ENCODE peak calls at places on chromosomes 7 and 10, in six cellular contexts. One of them, this sample, is unnamed.

GRCh38 chr7:28687631-28688030 is 270.5 kb downstream of the TRIL start:
- DNase-seq in adrenal gland: no peak
- DNase-seq in pancreas: no peak
- DNase-seq in heart left ventricle: no peak
- DNase-seq in GM23338: no peak
- DNase-seq in cardiac muscle cell: no peak
- DNase-seq in this sample: no peak

GRCh38 chr7:51017576-51018535 is 235.2 kb upstream of the GRB10 start:
- DNase-seq in adrenal gland: no peak
- DNase-seq in pancreas: no peak
- DNase-seq in heart left ventricle: no peak
- DNase-seq in GM23338: no peak
- DNase-seq in cardiac muscle cell: no peak
- DNase-seq in this sample: no peak

GRCh38 chr10:103545771-103546281 is 52.3 kb downstream of the NEURL1 start:
- DNase-seq in adrenal gland: no peak
- DNase-seq in pancreas: peak; percentile 73
- DNase-seq in heart left ventricle: no peak
- DNase-seq in GM23338: no peak
- DNase-seq in cardiac muscle cell: no peak
- DNase-seq in this sample: no peak

GRCh38 chr10:103845983-103846382 is 9.4 kb downstream of the SH3PXD2A start:
- DNase-seq in adrenal gland: no peak
- DNase-seq in pancreas: no peak
- DNase-seq in heart left ventricle: peak; percentile 61
- DNase-seq in GM23338: no peak
- DNase-seq in cardiac muscle cell: no peak
- DNase-seq in this sample: peak; percentile 41

GRCh38 chr10:97915346-97915745 is 65.7 kb downstream of the GOLGA7B start:
- DNase-seq in adrenal gland: no peak
- DNase-seq in pancreas: no peak
- DNase-seq in heart left ventricle: no peak
- DNase-seq in GM23338: no peak
- DNase-seq in cardiac muscle cell: no peak
- DNase-seq in this sample: no peak

GRCh38 chr7:101159696-101160674 is 5.4 kb downstream of the VGF start:
- DNase-seq in adrenal gland: no peak
- DNase-seq in pancreas: no peak
- DNase-seq in heart left ventricle: no peak
- DNase-seq in GM23338: no peak
- DNase-seq in cardiac muscle cell: no peak
- DNase-seq in this sample: no peak

GRCh38 chr7:157897686-157898085 is 560.9 kb downstream of the DNAJB6 start:
- DNase-seq in adrenal gland: no peak
- DNase-seq in pancreas: no peak
- DNase-seq in heart left ventricle: no peak
- DNase-seq in GM23338: no peak
- DNase-seq in cardiac muscle cell: no peak
- DNase-seq in this sample: no peak

GRCh38 chr7:122652851-122653250 is 46.1 kb downstream of the RNF133 start:
- DNase-seq in adrenal gland: no peak
- DNase-seq in pancreas: no peak
- DNase-seq in heart left ventricle: no peak
- DNase-seq in GM23338: no peak
- DNase-seq in cardiac muscle cell: no peak
- DNase-seq in this sample: no peak

GRCh38 chr10:34866848-34867247 is 51.8 kb upstream of the PARD3 start:
- DNase-seq in adrenal gland: no peak
- DNase-seq in pancreas: no peak
- DNase-seq in heart left ventricle: no peak
- DNase-seq in GM23338: peak; percentile 45
- DNase-seq in cardiac muscle cell: no peak
- DNase-seq in this sample: no peak

GRCh38 chr10:126208736-126209317 is 179.4 kb downstream of the ADAM12 start:
- DNase-seq in adrenal gland: no peak
- DNase-seq in pancreas: no peak
- DNase-seq in heart left ventricle: no peak
- DNase-seq in GM23338: no peak
- DNase-seq in cardiac muscle cell: peak; percentile 45
- DNase-seq in this sample: no peak

GRCh38 chr10:72316748-72317435 is 37.8 kb downstream of the DNAJB12 start:
- DNase-seq in adrenal gland: peak; percentile 83
- DNase-seq in pancreas: peak; percentile 77
- DNase-seq in heart left ventricle: peak; percentile 84
- DNase-seq in GM23338: no peak
- DNase-seq in cardiac muscle cell: no peak
- DNase-seq in this sample: no peak

GRCh38 chr7:27191716-27192545 is 6.9 kb upstream of the HOXA11 start:
- DNase-seq in adrenal gland: no peak
- DNase-seq in pancreas: peak; percentile 13
- DNase-seq in heart left ventricle: no peak
- DNase-seq in GM23338: peak; percentile 74
- DNase-seq in cardiac muscle cell: no peak
- DNase-seq in this sample: no peak

GRCh38 chr10:73359492-73359891 is 828 bp upstream of the CFAP70 start:
- DNase-seq in adrenal gland: no peak
- DNase-seq in pancreas: no peak
- DNase-seq in heart left ventricle: no peak
- DNase-seq in GM23338: no peak
- DNase-seq in cardiac muscle cell: no peak
- DNase-seq in this sample: no peak

DNA sequence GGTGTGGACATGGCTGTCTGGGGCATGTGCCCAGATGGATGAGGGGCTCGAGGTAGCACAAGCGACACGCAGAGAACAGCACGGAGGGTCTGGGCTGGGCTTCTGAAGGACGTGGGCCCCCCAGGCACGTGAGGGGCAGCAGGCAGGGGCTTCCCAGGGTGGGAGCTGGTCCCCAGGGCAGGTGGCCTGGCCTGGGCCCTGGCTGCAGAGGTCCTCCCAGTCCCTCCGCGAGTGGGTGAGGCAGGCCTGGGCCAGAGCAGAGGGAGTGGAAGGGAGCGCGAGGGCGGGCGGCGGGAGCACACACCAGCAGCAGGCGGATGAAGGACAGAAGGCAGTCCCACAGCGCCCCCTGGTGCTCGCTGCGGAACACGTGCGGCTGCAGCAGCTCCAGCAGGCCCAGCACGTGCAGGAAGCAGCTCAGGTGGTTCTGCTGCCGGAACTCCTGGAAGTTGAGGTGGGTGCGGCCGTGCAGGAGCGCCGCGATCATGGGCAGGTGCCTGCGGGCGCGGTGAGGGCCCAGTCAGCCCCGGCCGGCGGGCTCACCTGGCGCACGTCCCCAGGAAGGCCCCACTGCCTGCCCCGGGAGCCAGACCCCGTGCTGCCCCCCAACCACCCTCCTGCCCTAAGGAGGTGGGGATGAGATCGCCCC is 14.7 kb upstream of the MICALL2 start:
- DNase-seq in adrenal gland: peak; percentile 84
- DNase-seq in pancreas: peak; percentile 75
- DNase-seq in heart left ventricle: peak; percentile 87
- DNase-seq in GM23338: peak; percentile 93
- DNase-seq in cardiac muscle cell: peak; percentile 91
- DNase-seq in this sample: peak; percentile 88
- TF ChIP-seq CTCF in adrenal gland: peak; percentile 90
- TF ChIP-seq CTCF in pancreas: peak; percentile 93
- TF ChIP-seq CTCF in heart left ventricle: peak; percentile 94
- TF ChIP-seq CTCF in GM23338: peak; percentile 96
- TF ChIP-seq CTCF in cardiac muscle cell: peak; percentile 80
- TF ChIP-seq CTCF in this sample: peak; percentile 91

DNA sequence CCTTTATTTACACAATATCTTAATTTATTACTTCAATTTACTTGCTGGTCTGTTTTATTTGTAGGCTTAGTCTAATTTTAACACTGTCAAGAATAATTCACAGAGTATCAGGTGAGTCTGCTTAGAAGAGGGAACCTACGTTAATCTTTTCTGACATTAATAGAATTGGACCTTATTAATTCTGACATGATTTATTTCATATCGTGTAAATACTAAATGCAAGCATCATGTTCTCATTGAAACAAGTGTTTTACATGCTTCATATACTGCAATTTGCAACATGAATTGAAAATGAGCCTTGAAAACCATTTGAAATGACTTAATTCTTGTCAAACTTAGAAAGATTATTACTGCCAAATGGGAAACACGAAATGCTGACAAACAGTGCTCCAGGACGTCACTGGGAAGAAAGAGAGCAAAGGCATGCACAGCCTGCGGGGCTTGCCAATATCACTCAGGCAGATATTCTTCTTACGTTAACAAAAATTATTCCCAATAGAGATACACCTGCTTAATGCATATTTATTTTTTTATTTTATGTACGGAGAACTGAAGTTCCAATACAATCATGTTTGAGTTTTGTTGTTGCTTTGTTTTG is 282.0 kb upstream of the AKR1E2 start:
- DNase-seq in adrenal gland: no peak
- DNase-seq in pancreas: no peak
- DNase-seq in heart left ventricle: no peak
- DNase-seq in GM23338: no peak
- DNase-seq in cardiac muscle cell: no peak
- DNase-seq in this sample: no peak
- TF ChIP-seq CTCF in adrenal gland: no peak
- TF ChIP-seq CTCF in pancreas: no peak
- TF ChIP-seq CTCF in heart left ventricle: no peak
- TF ChIP-seq CTCF in GM23338: no peak
- TF ChIP-seq CTCF in cardiac muscle cell: no peak
- TF ChIP-seq CTCF in this sample: no peak

DNA sequence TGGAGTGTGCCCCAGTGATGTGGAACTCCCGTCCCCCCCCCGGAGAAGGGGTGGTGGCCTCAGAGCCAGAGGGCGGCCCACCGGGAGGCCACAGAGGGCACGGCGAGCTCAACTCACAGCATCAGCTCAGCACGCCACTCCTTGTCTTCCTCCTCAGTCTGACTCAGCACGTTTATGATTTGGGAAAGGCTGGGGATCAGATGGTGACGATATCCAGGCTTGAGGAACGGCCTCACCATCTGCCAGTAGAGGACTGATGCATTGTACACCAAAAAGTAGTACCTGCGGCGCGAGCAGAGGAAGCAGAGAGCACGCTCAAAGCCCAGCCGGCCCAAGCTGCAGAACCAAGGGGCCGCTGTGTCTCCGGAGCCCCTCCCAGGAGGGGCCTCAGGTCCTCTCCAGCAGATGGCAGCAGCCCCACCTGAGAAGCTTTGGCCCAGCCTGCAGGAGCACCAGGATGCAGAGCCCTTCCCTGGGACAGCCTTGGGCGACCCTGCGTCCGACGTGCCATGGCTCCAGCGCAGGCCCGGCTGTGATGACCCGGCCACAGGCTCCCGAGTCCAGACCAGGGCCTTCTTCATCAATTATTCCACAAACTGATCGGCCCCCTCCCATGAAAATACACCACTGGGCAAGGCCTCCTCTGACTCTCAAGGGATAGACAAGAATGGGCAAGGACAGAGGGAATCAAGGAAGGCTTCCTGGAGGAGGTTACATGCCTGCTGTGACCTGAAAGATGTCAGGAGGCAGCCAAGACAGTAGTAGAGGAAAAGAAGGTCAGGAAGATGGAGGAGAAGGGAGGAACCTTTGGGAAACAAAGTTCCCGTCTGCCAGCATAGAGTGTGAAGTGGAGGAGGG is 3.7 kb downstream of the CFAP46 start:
- DNase-seq in adrenal gland: no peak
- DNase-seq in pancreas: no peak
- DNase-seq in heart left ventricle: no peak
- DNase-seq in GM23338: peak; percentile 81
- DNase-seq in cardiac muscle cell: peak; percentile 59
- DNase-seq in this sample: peak; percentile 62
- TF ChIP-seq CTCF in adrenal gland: no peak
- TF ChIP-seq CTCF in pancreas: no peak
- TF ChIP-seq CTCF in heart left ventricle: no peak
- TF ChIP-seq CTCF in GM23338: peak; percentile 80
- TF ChIP-seq CTCF in cardiac muscle cell: peak; percentile 42
- TF ChIP-seq CTCF in this sample: peak; percentile 17

GRCh38 chr10:122229678-122230077 is 41.4 kb upstream of the BTBD16 start:
- DNase-seq in adrenal gland: no peak
- DNase-seq in pancreas: no peak
- DNase-seq in heart left ventricle: no peak
- DNase-seq in GM23338: no peak
- DNase-seq in cardiac muscle cell: no peak
- DNase-seq in this sample: no peak

GRCh38 chr10:122227754-122228153 is 43.3 kb upstream of the BTBD16 start:
- DNase-seq in adrenal gland: no peak
- DNase-seq in pancreas: no peak
- DNase-seq in heart left ventricle: no peak
- DNase-seq in GM23338: no peak
- DNase-seq in cardiac muscle cell: no peak
- DNase-seq in this sample: no peak

GRCh38 chr10:122233857-122234348 is 37.2 kb upstream of the BTBD16 start:
- DNase-seq in adrenal gland: no peak
- DNase-seq in pancreas: no peak
- DNase-seq in heart left ventricle: peak; percentile 48
- DNase-seq in GM23338: no peak
- DNase-seq in cardiac muscle cell: peak; percentile 49
- DNase-seq in this sample: no peak

GRCh38 chr10:122232781-122233180 is 38.3 kb upstream of the BTBD16 start:
- DNase-seq in adrenal gland: no peak
- DNase-seq in pancreas: no peak
- DNase-seq in heart left ventricle: no peak
- DNase-seq in GM23338: no peak
- DNase-seq in cardiac muscle cell: no peak
- DNase-seq in this sample: no peak

GRCh38 chr10:122230222-122230621 is 40.9 kb upstream of the BTBD16 start:
- DNase-seq in adrenal gland: no peak
- DNase-seq in pancreas: no peak
- DNase-seq in heart left ventricle: no peak
- DNase-seq in GM23338: no peak
- DNase-seq in cardiac muscle cell: no peak
- DNase-seq in this sample: no peak
- TF ChIP-seq CTCF in adrenal gland: no peak
- TF ChIP-seq CTCF in pancreas: no peak
- TF ChIP-seq CTCF in heart left ventricle: no peak
- TF ChIP-seq CTCF in GM23338: no peak
- TF ChIP-seq CTCF in cardiac muscle cell: no peak
- TF ChIP-seq CTCF in this sample: no peak

This sample was measured in endothelial cell.